ENCODE peak calls at places on chromosome 21, in five cellular contexts. One of them, this sample, is unnamed. For H3K4me1, the result is how much of the 10 kb centered on the place peaks cover.

GRCh38 chr21:37374026-37374425 is 7.5 kb downstream of the DYRK1A start:
- DNase-seq in ovary: no peak
- DNase-seq in naive thymus-derived CD4-positive, alpha-beta T cell: no peak
- DNase-seq in H9: no peak
- DNase-seq in CD8-positive, alpha-beta T cell: no peak
- DNase-seq in this sample: no peak

GRCh38 chr21:37264808-37265207 is 2.3 kb downstream of the VPS26C start:
- DNase-seq in ovary: no peak
- DNase-seq in naive thymus-derived CD4-positive, alpha-beta T cell: no peak
- DNase-seq in H9: no peak
- DNase-seq in CD8-positive, alpha-beta T cell: no peak
- DNase-seq in this sample: no peak

GRCh38 chr21:42245348-42246185 is 26.6 kb downstream of the ABCG1 start:
- DNase-seq in ovary: no peak
- DNase-seq in naive thymus-derived CD4-positive, alpha-beta T cell: no peak
- DNase-seq in H9: peak
- DNase-seq in CD8-positive, alpha-beta T cell: no peak
- DNase-seq in this sample: no peak

GRCh38 chr21:45248893-45249381 is 38.8 kb downstream of the POFUT2 start:
- DNase-seq in ovary: no peak
- DNase-seq in naive thymus-derived CD4-positive, alpha-beta T cell: no peak
- DNase-seq in H9: peak
- DNase-seq in CD8-positive, alpha-beta T cell: no peak
- DNase-seq in this sample: no peak

GRCh38 chr21:41767606-41768370 is 936 bp upstream of the RIPK4 start:
- DNase-seq in ovary: no peak
- DNase-seq in naive thymus-derived CD4-positive, alpha-beta T cell: no peak
- DNase-seq in H9: no peak
- DNase-seq in CD8-positive, alpha-beta T cell: no peak
- DNase-seq in this sample: no peak

GRCh38 chr21:35563885-35564451 is 496.4 kb downstream of the SETD4 start:
- DNase-seq in ovary: peak
- DNase-seq in naive thymus-derived CD4-positive, alpha-beta T cell: no peak
- DNase-seq in H9: no peak
- DNase-seq in CD8-positive, alpha-beta T cell: no peak
- DNase-seq in this sample: peak

GRCh38 chr21:46294647-46295176 is 8.6 kb downstream of the YBEY start:
- DNase-seq in ovary: no peak
- DNase-seq in naive thymus-derived CD4-positive, alpha-beta T cell: no peak
- DNase-seq in H9: no peak
- DNase-seq in CD8-positive, alpha-beta T cell: no peak
- DNase-seq in this sample: peak

GRCh38 chr21:45478115-45478801 is 64.0 kb downstream of the SLC19A1 start:
- DNase-seq in ovary: peak
- DNase-seq in naive thymus-derived CD4-positive, alpha-beta T cell: peak
- DNase-seq in H9: peak
- DNase-seq in CD8-positive, alpha-beta T cell: peak
- DNase-seq in this sample: peak

GRCh38 chr21:16536661-16537359 is 807.0 kb downstream of the USP25 start:
- DNase-seq in ovary: no peak
- DNase-seq in naive thymus-derived CD4-positive, alpha-beta T cell: no peak
- DNase-seq in H9: no peak
- DNase-seq in CD8-positive, alpha-beta T cell: no peak
- DNase-seq in this sample: no peak

GRCh38 chr21:8998946-8999681 is 1522.3 kb upstream of the TPTE start:
- DNase-seq in ovary: no peak
- DNase-seq in naive thymus-derived CD4-positive, alpha-beta T cell: no peak
- DNase-seq in H9: no peak
- DNase-seq in CD8-positive, alpha-beta T cell: no peak
- DNase-seq in this sample: no peak

GRCh38 chr21:36478941-36479340 is 981 bp downstream of the CLDN14 start:
- DNase-seq in ovary: no peak
- DNase-seq in naive thymus-derived CD4-positive, alpha-beta T cell: no peak
- DNase-seq in H9: peak
- DNase-seq in CD8-positive, alpha-beta T cell: no peak
- DNase-seq in this sample: no peak

GRCh38 chr21:46099476-46099875 is 1.6 kb downstream of the COL6A2 start:
- DNase-seq in ovary: peak
- DNase-seq in naive thymus-derived CD4-positive, alpha-beta T cell: no peak
- DNase-seq in H9: peak
- DNase-seq in CD8-positive, alpha-beta T cell: no peak
- DNase-seq in this sample: peak

GRCh38 chr21:35428489-35428888 is 379.4 kb upstream of the RUNX1 start:
- DNase-seq in ovary: no peak
- DNase-seq in naive thymus-derived CD4-positive, alpha-beta T cell: peak
- DNase-seq in H9: no peak
- DNase-seq in CD8-positive, alpha-beta T cell: peak
- DNase-seq in this sample: peak

GRCh38 chr21:44517175-44517899 is 22.7 kb downstream of the KRTAP10-1 start:
- DNase-seq in ovary: no peak
- DNase-seq in naive thymus-derived CD4-positive, alpha-beta T cell: no peak
- DNase-seq in H9: peak
- DNase-seq in CD8-positive, alpha-beta T cell: no peak
- DNase-seq in this sample: no peak

GRCh38 chr21:16954787-16955186 is 558.1 kb upstream of the CXADR start:
- DNase-seq in ovary: no peak
- DNase-seq in naive thymus-derived CD4-positive, alpha-beta T cell: no peak
- DNase-seq in H9: no peak
- DNase-seq in CD8-positive, alpha-beta T cell: no peak
- DNase-seq in this sample: no peak

GRCh38 chr21:35316933-35317332 is 267.8 kb upstream of the RUNX1 start:
- DNase-seq in ovary: no peak
- DNase-seq in naive thymus-derived CD4-positive, alpha-beta T cell: no peak
- DNase-seq in H9: no peak
- DNase-seq in CD8-positive, alpha-beta T cell: no peak
- DNase-seq in this sample: no peak

GRCh38 chr21:41832230-41833137 is 46.7 kb downstream of the PRDM15 start:
- DNase-seq in ovary: no peak
- DNase-seq in naive thymus-derived CD4-positive, alpha-beta T cell: no peak
- DNase-seq in H9: no peak
- DNase-seq in CD8-positive, alpha-beta T cell: no peak
- DNase-seq in this sample: no peak

GRCh38 chr21:25283720-25284119 is 323.6 kb downstream of the MRPL39 start:
- DNase-seq in ovary: no peak
- DNase-seq in naive thymus-derived CD4-positive, alpha-beta T cell: no peak
- DNase-seq in H9: peak
- DNase-seq in CD8-positive, alpha-beta T cell: no peak
- DNase-seq in this sample: no peak

GRCh38 chr21:31299291-31300147 is 44.5 kb downstream of the TIAM1 start:
- DNase-seq in ovary: no peak
- DNase-seq in naive thymus-derived CD4-positive, alpha-beta T cell: no peak
- DNase-seq in H9: no peak
- DNase-seq in CD8-positive, alpha-beta T cell: no peak
- DNase-seq in this sample: no peak

GRCh38 chr21:16583567-16583966 is 853.8 kb downstream of the USP25 start:
- DNase-seq in ovary: no peak
- DNase-seq in naive thymus-derived CD4-positive, alpha-beta T cell: no peak
- DNase-seq in H9: no peak
- DNase-seq in CD8-positive, alpha-beta T cell: no peak
- DNase-seq in this sample: no peak

GRCh38 chr21:37065561-37066177 is 7.2 kb downstream of the PIGP start:
- DNase-seq in ovary: no peak
- DNase-seq in naive thymus-derived CD4-positive, alpha-beta T cell: no peak
- DNase-seq in H9: no peak
- DNase-seq in CD8-positive, alpha-beta T cell: no peak
- DNase-seq in this sample: no peak

GRCh38 chr21:43997766-43998742 is 14.1 kb upstream of the TRAPPC10 start:
- DNase-seq in ovary: no peak
- DNase-seq in naive thymus-derived CD4-positive, alpha-beta T cell: no peak
- DNase-seq in H9: no peak
- DNase-seq in CD8-positive, alpha-beta T cell: no peak
- DNase-seq in this sample: no peak

GRCh38 chr21:17537299-17537698 is 24.5 kb downstream of the CXADR start:
- DNase-seq in ovary: no peak
- DNase-seq in naive thymus-derived CD4-positive, alpha-beta T cell: no peak
- DNase-seq in H9: no peak
- DNase-seq in CD8-positive, alpha-beta T cell: no peak
- DNase-seq in this sample: no peak

GRCh38 chr21:35252831-35253230 is 203.7 kb upstream of the RUNX1 start:
- DNase-seq in ovary: no peak
- DNase-seq in naive thymus-derived CD4-positive, alpha-beta T cell: no peak
- DNase-seq in H9: no peak
- DNase-seq in CD8-positive, alpha-beta T cell: no peak
- DNase-seq in this sample: no peak

GRCh38 chr21:25234857-25235801 is 372.2 kb downstream of the MRPL39 start:
- DNase-seq in ovary: no peak
- DNase-seq in naive thymus-derived CD4-positive, alpha-beta T cell: no peak
- DNase-seq in H9: no peak
- DNase-seq in CD8-positive, alpha-beta T cell: no peak
- DNase-seq in this sample: no peak

GRCh38 chr21:39048064-39048463 is 135.2 kb downstream of the PSMG1 start:
- DNase-seq in ovary: no peak
- DNase-seq in naive thymus-derived CD4-positive, alpha-beta T cell: no peak
- DNase-seq in H9: peak
- DNase-seq in CD8-positive, alpha-beta T cell: no peak
- DNase-seq in this sample: peak
- H3K4me1 ChIP-seq in ovary: under half
- H3K4me1 ChIP-seq in naive thymus-derived CD4-positive, alpha-beta T cell: under half
- H3K4me1 ChIP-seq in H9: under half
- H3K4me1 ChIP-seq in CD8-positive, alpha-beta T cell: under half
- H3K4me1 ChIP-seq in this sample: under half

GRCh38 chr21:28832013-28832714 is 160.5 kb downstream of the LTN1 start:
- DNase-seq in ovary: no peak
- DNase-seq in naive thymus-derived CD4-positive, alpha-beta T cell: peak
- DNase-seq in H9: no peak
- DNase-seq in CD8-positive, alpha-beta T cell: no peak
- DNase-seq in this sample: no peak
- H3K4me1 ChIP-seq in ovary: under half
- H3K4me1 ChIP-seq in naive thymus-derived CD4-positive, alpha-beta T cell: half or more
- H3K4me1 ChIP-seq in H9: under half
- H3K4me1 ChIP-seq in CD8-positive, alpha-beta T cell: half or more
- H3K4me1 ChIP-seq in this sample: under half

DNA sequence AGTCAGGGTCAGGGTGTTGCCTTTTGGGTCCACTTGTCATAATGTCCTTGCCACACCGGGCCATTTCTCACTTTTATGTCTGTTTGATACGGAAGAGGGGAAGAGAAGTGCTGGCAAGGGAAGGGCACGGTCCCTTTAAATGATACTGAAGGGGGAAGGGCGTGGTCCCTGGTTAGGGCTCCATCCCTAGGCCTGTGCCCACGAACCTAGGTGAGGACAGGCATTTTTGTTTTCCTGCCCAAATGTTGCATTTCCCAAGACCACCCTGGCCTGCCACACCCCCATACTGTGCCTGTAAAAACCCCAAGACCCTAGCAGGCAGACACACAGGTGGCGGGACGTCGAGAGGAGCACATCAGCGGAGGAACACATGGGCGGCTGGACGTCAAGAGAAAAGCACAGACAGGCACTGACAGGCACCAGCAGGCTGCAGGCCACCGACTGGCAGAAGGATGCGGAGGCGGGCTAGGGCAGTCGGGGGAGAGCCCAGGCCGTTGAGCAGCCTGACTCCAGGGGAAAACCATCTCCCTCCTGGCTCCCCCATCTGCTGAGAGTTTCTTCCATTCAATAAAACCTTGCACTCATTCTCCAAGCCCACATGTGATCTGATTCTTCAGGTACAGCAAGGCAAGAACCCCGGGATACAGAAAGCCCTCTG is 25.4 kb downstream of the B3GALT5 start:
- DNase-seq in ovary: no peak
- DNase-seq in naive thymus-derived CD4-positive, alpha-beta T cell: no peak
- DNase-seq in H9: no peak
- DNase-seq in CD8-positive, alpha-beta T cell: no peak
- DNase-seq in this sample: no peak
- H3K4me1 ChIP-seq in ovary: under half
- H3K4me1 ChIP-seq in naive thymus-derived CD4-positive, alpha-beta T cell: under half
- H3K4me1 ChIP-seq in H9: under half
- H3K4me1 ChIP-seq in CD8-positive, alpha-beta T cell: under half
- H3K4me1 ChIP-seq in this sample: under half

DNA sequence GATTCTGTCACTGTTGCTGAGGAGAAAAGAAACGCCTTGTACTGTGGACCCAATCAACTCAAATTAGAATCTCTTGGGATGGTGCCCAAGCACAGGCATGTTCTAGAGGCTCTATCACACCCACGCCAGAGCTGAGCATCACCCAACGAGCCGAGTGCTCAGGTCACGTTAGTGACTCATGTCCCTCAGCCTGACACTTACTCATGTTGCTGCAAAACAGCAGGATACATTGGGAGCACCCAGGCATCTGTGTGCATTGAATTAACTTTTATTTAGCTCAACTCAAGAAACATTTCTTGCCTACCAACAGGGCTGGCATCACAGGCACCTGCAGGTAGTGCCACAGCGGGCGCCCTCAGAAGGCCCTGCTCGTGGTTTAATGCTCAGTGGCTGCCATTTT is 149.8 kb downstream of the ETS2 start:
- DNase-seq in ovary: no peak
- DNase-seq in naive thymus-derived CD4-positive, alpha-beta T cell: no peak
- DNase-seq in H9: no peak
- DNase-seq in CD8-positive, alpha-beta T cell: no peak
- DNase-seq in this sample: peak
- H3K4me1 ChIP-seq in ovary: under half
- H3K4me1 ChIP-seq in naive thymus-derived CD4-positive, alpha-beta T cell: under half
- H3K4me1 ChIP-seq in H9: under half
- H3K4me1 ChIP-seq in CD8-positive, alpha-beta T cell: under half
- H3K4me1 ChIP-seq in this sample: under half

DNA sequence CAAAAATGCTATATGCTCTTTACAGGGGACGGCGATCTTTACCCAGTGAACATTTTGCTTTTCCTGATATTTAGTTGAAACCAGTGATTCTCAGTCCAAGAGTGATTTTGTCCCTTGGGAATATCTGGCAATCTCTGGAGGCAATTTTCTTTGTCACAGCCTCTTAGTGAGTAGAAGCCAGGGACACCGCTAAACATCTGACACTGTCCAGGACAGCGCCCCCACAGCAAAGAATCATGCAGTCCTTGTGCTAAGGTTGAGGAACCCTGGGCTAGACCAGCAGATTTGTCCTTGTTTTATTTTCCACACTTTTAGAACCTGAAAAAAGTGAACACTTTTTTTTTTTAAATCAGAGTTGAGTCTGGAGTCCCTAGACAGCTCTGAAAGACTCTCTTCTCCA is 13.1 kb downstream of the EVA1C start:
- DNase-seq in ovary: no peak
- DNase-seq in naive thymus-derived CD4-positive, alpha-beta T cell: no peak
- DNase-seq in H9: no peak
- DNase-seq in CD8-positive, alpha-beta T cell: no peak
- DNase-seq in this sample: no peak
- H3K4me1 ChIP-seq in ovary: under half
- H3K4me1 ChIP-seq in naive thymus-derived CD4-positive, alpha-beta T cell: under half
- H3K4me1 ChIP-seq in H9: under half
- H3K4me1 ChIP-seq in CD8-positive, alpha-beta T cell: under half
- H3K4me1 ChIP-seq in this sample: under half